ENCODE peak calls at places on chromosomes 16 and 17, in eight cellular contexts. U is lung; Y is ascending aorta; V is adrenal gland; I is colonic mucosa; S is CD8-positive, alpha-beta memory T cell; E is RWPE1; J is AG04450. F is an unnamed sample.

GRCh38 chr16:8774208-8774607 is 23.2 kb downstream of the TMEM186 start:
- DNase-seq in U (no peak), Y (no peak), V (no peak), I (no peak), S (no peak), E (no peak), J (no peak), F (no peak)

GRCh38 chr16:4116328-4117249 is at the start of gene ADCY9:
- DNase-seq in U (peak), Y (peak), V (peak), I (peak), S (peak), E (peak), J (no peak), F (peak)

GRCh38 chr17:61488878-61489718 is 36.9 kb downstream of the TBX4 start:
- DNase-seq in U (no peak), Y (peak), V (no peak), I (peak), S (no peak), E (no peak), J (no peak), F (no peak)

GRCh38 chr17:76687278-76688164 is 23.2 kb downstream of the MXRA7 start:
- DNase-seq in U (no peak), Y (peak), V (no peak), I (no peak), S (no peak), E (no peak), J (no peak), F (no peak)

GRCh38 chr16:77591347-77591746 is 131.0 kb upstream of the NUDT7 start:
- DNase-seq in U (no peak), Y (no peak), V (no peak), I (no peak), S (no peak), E (no peak), J (no peak), F (no peak)

GRCh38 chr17:2710804-2711607 is 558 bp downstream of the CLUH start:
- DNase-seq in U (peak), Y (no peak), V (no peak), I (no peak), S (peak), E (peak), J (no peak), F (no peak)

GRCh38 chr17:81821603-81822311 is 11.3 kb downstream of the MCRIP1 start:
- DNase-seq in U (peak), Y (peak), V (peak), I (peak), S (no peak), E (no peak), J (no peak), F (no peak)

GRCh38 chr16:11391576-11391975 is 46.3 kb downstream of the RMI2 start:
- DNase-seq in U (peak), Y (no peak), V (no peak), I (no peak), S (no peak), E (no peak), J (no peak), F (no peak)

GRCh38 chr16:89848974-89849373 is 20.7 kb downstream of the SPIRE2 start:
- DNase-seq in U (no peak), Y (no peak), V (no peak), I (no peak), S (no peak), E (no peak), J (no peak), F (no peak)

GRCh38 chr17:72516772-72517399 is 396.1 kb downstream of the SOX9 start:
- DNase-seq in U (no peak), Y (no peak), V (no peak), I (no peak), S (no peak), E (no peak), J (no peak), F (peak)

GRCh38 chr16:85284138-85284897 is 172.0 kb upstream of the CIBAR2 start:
- DNase-seq in U (no peak), Y (no peak), V (no peak), I (no peak), S (no peak), E (no peak), J (no peak), F (no peak)

GRCh38 chr17:31310877-31311276 is 3.0 kb downstream of the EVI2B start:
- DNase-seq in U (no peak), Y (no peak), V (no peak), I (no peak), S (no peak), E (no peak), J (no peak), F (no peak)

GRCh38 chr17:78665952-78666920 is 89.0 kb upstream of the DNAH17 start:
- DNase-seq in U (no peak), Y (no peak), V (peak), I (no peak), S (peak), E (no peak), J (no peak), F (no peak)

GRCh38 chr16:54009464-54010176 is 277.0 kb downstream of the IRX3 start:
- DNase-seq in U (no peak), Y (no peak), V (no peak), I (no peak), S (no peak), E (no peak), J (no peak), F (no peak)

GRCh38 chr16:19840524-19841110 is 44.0 kb downstream of the GPRC5B start:
- DNase-seq in U (no peak), Y (no peak), V (peak), I (no peak), S (no peak), E (no peak), J (no peak), F (no peak)

GRCh38 chr16:4723071-4723767 is 10.9 kb downstream of the ANKS3 start:
- DNase-seq in U (no peak), Y (no peak), V (no peak), I (no peak), S (no peak), E (no peak), J (no peak), F (no peak)

DNA sequence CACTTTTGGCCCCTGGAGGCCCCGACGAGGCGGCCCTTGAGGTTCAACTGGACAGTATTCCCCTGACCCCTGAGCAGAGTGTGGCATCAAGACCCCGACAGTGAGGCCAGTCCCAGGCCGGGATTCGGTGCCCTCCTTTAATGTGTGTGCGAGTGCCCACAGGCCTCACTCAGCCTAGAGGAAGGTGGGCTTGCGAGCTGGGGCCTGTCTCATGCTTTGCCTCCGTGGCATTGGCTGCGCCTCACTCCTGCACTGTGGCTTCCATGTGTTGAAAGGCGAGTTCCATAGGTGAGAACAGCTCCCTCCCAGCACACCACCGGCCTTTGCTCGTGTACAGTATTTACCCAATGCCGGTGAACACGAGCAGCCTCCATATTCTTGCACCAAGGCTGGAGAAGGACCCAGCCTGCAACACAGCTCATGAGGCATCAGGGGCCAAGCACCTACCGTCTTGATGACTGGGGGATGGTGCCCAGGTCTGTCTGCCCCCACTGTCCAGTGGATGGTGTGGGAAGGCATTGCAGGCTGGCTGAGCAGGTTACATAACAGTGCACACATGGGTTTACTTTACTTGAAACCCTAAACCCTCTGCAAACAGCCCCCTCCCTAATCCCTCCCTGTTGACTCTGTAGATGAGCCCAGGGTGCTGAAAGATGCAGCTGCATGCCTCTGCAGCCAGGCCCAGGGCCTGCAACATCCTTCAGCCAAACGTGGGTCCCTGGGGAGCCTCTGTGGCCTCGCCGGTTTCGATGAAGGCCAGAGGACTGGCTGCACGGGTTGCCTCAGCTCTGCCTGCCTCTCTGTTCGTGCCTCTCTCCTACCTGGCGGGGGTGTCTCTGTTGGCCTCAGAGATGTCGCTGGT is 94.8 kb downstream of the METRNL start:
- DNase-seq in U (peak), Y (no peak), V (no peak), I (peak), S (no peak), E (no peak), J (no peak), F (no peak)
- H3K27ac ChIP-seq in U (no peak), Y (no peak), V (no peak), I (no peak), S (no peak), E (no peak), J (no peak), F (no peak)

DNA sequence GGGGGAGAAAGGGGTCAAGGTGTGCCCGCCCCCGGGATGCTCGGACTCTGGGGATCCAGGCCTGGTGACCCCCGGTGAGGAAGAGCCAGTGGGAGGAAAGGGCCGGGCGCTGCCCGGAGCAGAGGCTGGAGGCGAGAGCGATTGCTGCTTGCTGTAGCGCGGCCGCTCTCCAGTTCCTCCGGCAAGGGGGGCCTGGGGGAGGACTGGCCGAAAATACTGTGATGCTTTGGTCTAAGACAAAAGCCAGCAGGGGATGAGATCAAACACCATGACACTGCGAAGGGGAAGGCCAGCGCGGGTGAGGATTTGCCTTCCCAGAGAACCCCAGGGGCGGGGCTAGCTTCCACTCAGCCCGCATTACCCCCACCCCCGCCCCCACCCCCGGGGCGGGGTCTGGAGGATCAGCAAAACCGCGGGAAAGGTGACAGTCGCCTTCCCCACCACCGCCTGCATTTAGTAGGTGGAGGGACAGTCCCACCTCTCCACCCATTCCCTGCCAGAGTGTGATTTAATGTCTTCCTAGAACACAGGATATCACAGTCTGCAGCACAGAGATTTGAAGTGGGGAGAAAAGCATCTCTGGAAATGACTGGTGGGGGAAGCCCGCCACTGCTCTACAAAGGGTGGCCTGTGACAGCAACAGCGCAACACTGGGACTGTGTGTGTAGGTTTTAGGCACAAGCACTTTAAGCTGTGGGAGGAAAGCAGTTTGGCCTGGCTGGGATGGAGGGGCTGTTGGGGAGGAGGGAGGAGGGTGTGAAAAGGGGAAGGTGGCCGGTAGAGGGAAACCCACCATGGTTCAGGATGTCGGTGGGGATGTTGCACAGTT is 25.7 kb downstream of the MRC2 start:
- DNase-seq in U (peak), Y (peak), V (peak), I (peak), S (peak), E (no peak), J (no peak), F (peak)
- H3K27ac ChIP-seq in U (peak), Y (peak), V (peak), I (peak), S (no peak), E (peak), J (peak), F (peak)

GRCh38 chr17:40695874-40696472 is 7.6 kb downstream of the KRT24 start:
- DNase-seq in U (no peak), Y (no peak), V (no peak), I (no peak), S (no peak), E (no peak), J (no peak), F (no peak)
- H3K27ac ChIP-seq in U (no peak), Y (no peak), V (no peak), I (no peak), S (no peak), E (no peak), J (no peak), F (no peak)

GRCh38 chr17:48610282-48611211 is at the start of gene HOXB7:
- DNase-seq in U (peak), Y (peak), V (peak), I (peak), S (peak), E (peak), J (no peak), F (no peak)
- H3K27ac ChIP-seq in U (peak), Y (peak), V (peak), I (peak), S (peak), E (peak), J (peak), F (no peak)

GRCh38 chr16:22675745-22676540 is 138.0 kb upstream of the HS3ST2 start:
- DNase-seq in U (no peak), Y (no peak), V (no peak), I (no peak), S (no peak), E (no peak), J (no peak), F (no peak)

GRCh38 chr16:22674832-22675191 is 139.2 kb upstream of the HS3ST2 start:
- DNase-seq in U (no peak), Y (peak), V (no peak), I (no peak), S (no peak), E (no peak), J (no peak), F (no peak)

GRCh38 chr16:22673463-22673862 is 140.5 kb upstream of the HS3ST2 start:
- DNase-seq in U (no peak), Y (peak), V (no peak), I (no peak), S (no peak), E (no peak), J (no peak), F (no peak)

GRCh38 chr16:22678311-22678710 is 135.7 kb upstream of the HS3ST2 start:
- DNase-seq in U (no peak), Y (peak), V (no peak), I (no peak), S (no peak), E (no peak), J (no peak), F (no peak)

DNA sequence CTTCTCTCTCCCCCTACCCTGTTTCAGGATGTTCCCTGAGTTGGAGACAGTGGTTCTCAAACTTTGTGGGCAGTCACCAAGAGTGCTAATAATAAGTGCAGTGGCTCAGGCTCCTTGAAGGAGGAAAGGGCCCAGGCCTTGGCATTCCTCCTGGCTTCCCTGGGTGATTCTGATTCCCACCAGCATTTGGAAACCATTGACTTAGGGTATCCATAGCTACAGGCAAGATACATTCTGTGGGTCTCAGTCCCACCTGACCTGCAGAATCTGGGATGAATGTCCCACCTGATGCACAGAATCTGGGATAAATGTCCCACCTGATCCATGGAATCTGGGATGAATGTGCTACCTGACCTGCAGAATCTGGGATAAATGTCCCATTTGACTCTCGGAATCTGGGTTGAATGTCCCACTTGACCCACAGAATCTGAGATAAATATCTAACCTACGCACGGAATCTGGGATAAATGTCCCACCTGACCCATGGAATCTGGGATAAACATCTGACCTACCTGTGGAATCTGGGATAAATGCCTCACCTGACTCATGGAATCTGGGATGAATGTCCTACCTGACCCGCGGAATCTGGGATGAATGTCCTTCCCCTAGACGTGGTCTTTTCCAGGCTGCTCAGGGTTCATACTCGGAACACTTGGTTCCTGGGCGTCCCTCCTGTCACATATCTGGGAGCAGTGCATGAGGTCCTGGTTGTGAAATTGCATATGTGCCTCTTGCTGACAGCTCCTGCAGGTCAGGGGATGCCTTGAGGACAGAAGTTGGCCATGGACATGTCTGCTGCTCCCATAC is 136.7 kb upstream of the HS3ST2 start:
- DNase-seq in U (no peak), Y (peak), V (no peak), I (no peak), S (no peak), E (no peak), J (no peak), F (no peak)
- H3K27ac ChIP-seq in U (no peak), Y (no peak), V (no peak), I (no peak), S (no peak), E (no peak), J (no peak), F (no peak)

GRCh38 chr17:4365103-4365627 is 1.3 kb downstream of the UBE2G1 start:
- DNase-seq in U (peak), Y (peak), V (peak), I (peak), S (peak), E (peak), J (peak), F (peak)

GRCh38 chr17:4366312-4367063 is at the start of gene UBE2G1:
- DNase-seq in U (peak), Y (peak), V (peak), I (peak), S (peak), E (peak), J (peak), F (peak)

GRCh38 chr17:4365628-4366311 is 705 bp downstream of the UBE2G1 start:
- DNase-seq in U (peak), Y (no peak), V (peak), I (peak), S (peak), E (no peak), J (no peak), F (peak)

GRCh38 chr17:4368341-4368740 is 1.9 kb upstream of the UBE2G1 start:
- DNase-seq in U (no peak), Y (no peak), V (no peak), I (no peak), S (no peak), E (no peak), J (no peak), F (no peak)

DNA sequence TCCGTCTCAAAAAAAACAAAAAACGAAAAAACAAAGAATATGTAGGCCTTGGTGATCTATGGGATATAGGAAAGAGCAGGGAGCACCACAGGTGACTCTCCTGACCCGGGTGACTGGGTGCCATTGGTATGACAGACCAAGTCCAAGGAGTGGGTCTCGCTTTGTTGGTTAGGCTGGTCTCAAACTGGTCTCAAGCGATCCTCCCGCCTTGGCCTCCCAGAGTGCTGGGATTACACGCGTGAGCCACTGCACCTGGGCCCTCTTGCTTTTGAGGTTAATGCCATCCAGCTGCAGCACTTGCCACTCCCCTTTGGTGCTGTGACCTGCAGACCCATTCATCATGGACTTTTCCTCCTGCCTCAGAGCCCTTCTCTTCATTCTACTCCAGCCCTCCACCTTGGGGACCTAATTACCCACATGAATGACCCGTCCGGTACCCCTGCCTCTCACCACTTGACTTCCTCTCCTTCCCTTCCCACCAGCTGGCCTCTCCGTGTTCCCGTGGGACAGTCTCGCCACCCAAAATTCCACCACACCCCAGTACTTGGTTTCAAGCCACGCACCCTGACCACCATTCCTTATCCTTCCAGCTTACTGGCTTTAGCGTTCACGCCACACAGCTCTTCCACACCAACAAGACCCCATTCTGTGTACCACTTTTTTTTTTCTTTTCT is 3.2 kb upstream of the UBE2G1 start:
- DNase-seq in U (no peak), Y (no peak), V (no peak), I (no peak), S (no peak), E (no peak), J (no peak), F (no peak)
- H3K27ac ChIP-seq in U (no peak), Y (no peak), V (no peak), I (no peak), S (no peak), E (no peak), J (no peak), F (no peak)

DNA sequence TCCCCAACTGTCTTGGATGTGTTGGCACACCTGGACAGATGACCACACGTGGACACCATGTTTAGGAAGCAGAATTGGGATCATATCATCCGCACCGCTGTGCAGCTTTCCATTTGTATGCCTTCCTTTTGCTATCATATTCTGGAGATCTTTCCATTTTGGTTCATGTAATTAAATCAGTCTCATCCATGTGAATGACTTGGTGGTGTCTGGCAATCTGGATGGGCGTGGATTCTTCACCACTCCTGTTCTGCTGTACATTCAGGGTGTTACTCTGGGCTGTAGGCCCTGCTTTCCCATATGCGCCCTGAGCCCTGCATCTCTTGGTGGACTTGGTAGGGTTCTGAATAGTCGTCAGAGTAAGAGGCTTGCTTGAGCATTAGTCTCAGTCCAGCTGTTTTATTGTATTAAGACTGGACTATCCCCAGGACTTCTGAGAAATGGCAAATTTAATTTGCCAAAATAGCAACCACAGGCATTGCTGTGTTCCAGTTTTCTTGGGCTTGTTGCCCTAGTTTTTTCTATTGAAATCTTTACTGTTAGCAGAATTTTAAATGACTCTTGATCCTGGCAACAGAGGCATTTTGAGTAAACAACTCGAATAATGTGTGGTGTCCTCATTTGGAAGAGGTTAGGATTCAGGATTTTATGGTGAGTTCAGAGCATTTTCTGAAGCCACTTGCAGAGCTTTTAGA is 14.9 kb downstream of the BANP start:
- DNase-seq in U (no peak), Y (no peak), V (no peak), I (no peak), S (no peak), E (no peak), J (no peak), F (no peak)
- H3K27ac ChIP-seq in U (no peak), Y (peak), V (peak), I (peak), S (no peak), E (peak), J (peak), F (peak)

GRCh38 chr17:1368588-1368987 is 31.4 kb downstream of the YWHAE start:
- DNase-seq in U (no peak), Y (no peak), V (no peak), I (no peak), S (no peak), E (no peak), J (no peak), F (no peak)
- H3K27ac ChIP-seq in U (no peak), Y (no peak), V (no peak), I (no peak), S (no peak), E (peak), J (no peak), F (no peak)

GRCh38 chr17:28295677-28296578 is 23.1 kb upstream of the TMEM97 start:
- DNase-seq in U (no peak), Y (no peak), V (no peak), I (no peak), S (no peak), E (no peak), J (no peak), F (no peak)
- H3K27ac ChIP-seq in U (no peak), Y (no peak), V (no peak), I (no peak), S (no peak), E (no peak), J (no peak), F (no peak)